ENCODE peak calls at places on chromosome 13, in ten cellular contexts. J, L, N, E, A, D, T, B, K and Z are unnamed samples.

GRCh38 chr13:46396341-46396740 is 9.3 kb upstream of the RUBCNL start:
- DNase-seq in J (no peak), L (no peak), N (no peak), E (no peak), A (no peak), D (no peak), T (no peak), B (no peak), K (no peak), Z (no peak)

GRCh38 chr13:36431204-36432105 is 840 bp upstream of the CCNA1 start:
- DNase-seq in J (no peak), L (no peak), N (peak), E (peak), A (no peak), D (no peak), T (no peak), B (no peak), K (no peak), Z (no peak)

GRCh38 chr13:48723168-48723567 is 69.4 kb downstream of the CYSLTR2 start:
- DNase-seq in J (no peak), L (no peak), N (no peak), E (no peak), A (no peak), D (no peak), T (no peak), B (no peak), K (no peak), Z (no peak)

GRCh38 chr13:77565635-77566034 is 30.1 kb downstream of the SCEL start:
- DNase-seq in J (no peak), L (peak), N (no peak), E (peak), A (no peak), D (peak), T (no peak), B (no peak), K (peak), Z (peak)

GRCh38 chr13:38543561-38543960 is 143.3 kb upstream of the FREM2 start:
- DNase-seq in J (no peak), L (no peak), N (no peak), E (no peak), A (no peak), D (peak), T (no peak), B (no peak), K (no peak), Z (no peak)

GRCh38 chr13:106446011-106446410 is 89.5 kb downstream of the EFNB2 start:
- DNase-seq in J (no peak), L (no peak), N (peak), E (no peak), A (no peak), D (peak), T (no peak), B (no peak), K (no peak), Z (no peak)

GRCh38 chr13:59493436-59493965 is 670.2 kb downstream of the DIAPH3 start:
- DNase-seq in J (no peak), L (no peak), N (no peak), E (no peak), A (no peak), D (no peak), T (no peak), B (no peak), K (no peak), Z (no peak)

GRCh38 chr13:104796581-104796980 is 1730.4 kb upstream of the SLC10A2 start:
- DNase-seq in J (no peak), L (no peak), N (no peak), E (no peak), A (no peak), D (no peak), T (no peak), B (no peak), K (no peak), Z (no peak)

GRCh38 chr13:94711561-94712286 is 621 bp downstream of the SOX21 start:
- DNase-seq in J (no peak), L (no peak), N (peak), E (peak), A (no peak), D (peak), T (no peak), B (peak), K (no peak), Z (no peak)

GRCh38 chr13:59890064-59890463 is 273.7 kb downstream of the DIAPH3 start:
- DNase-seq in J (no peak), L (no peak), N (no peak), E (no peak), A (no peak), D (no peak), T (no peak), B (no peak), K (no peak), Z (no peak)

GRCh38 chr13:98998831-98999634 is 21.2 kb upstream of the DOCK9 start:
- DNase-seq in J (no peak), L (no peak), N (no peak), E (no peak), A (peak), D (peak), T (peak), B (no peak), K (no peak), Z (peak)

GRCh38 chr13:79490846-79491245 is 9.9 kb downstream of the NDFIP2 start:
- DNase-seq in J (no peak), L (no peak), N (no peak), E (no peak), A (no peak), D (no peak), T (no peak), B (no peak), K (no peak), Z (peak)

GRCh38 chr13:99065250-99066015 is 87.6 kb upstream of the DOCK9 start:
- DNase-seq in J (no peak), L (no peak), N (no peak), E (no peak), A (no peak), D (no peak), T (no peak), B (no peak), K (no peak), Z (no peak)

GRCh38 chr13:20566424-20566916 is 487 bp upstream of the IFT88 start:
- DNase-seq in J (no peak), L (no peak), N (no peak), E (peak), A (no peak), D (peak), T (peak), B (no peak), K (peak), Z (peak)

GRCh38 chr13:105918842-105919741 is 616.4 kb downstream of the EFNB2 start:
- DNase-seq in J (no peak), L (no peak), N (peak), E (no peak), A (no peak), D (peak), T (no peak), B (no peak), K (no peak), Z (peak)

GRCh38 chr13:113970810-113971470 is 2.9 kb downstream of the C13orf46 start:
- DNase-seq in J (no peak), L (no peak), N (no peak), E (no peak), A (no peak), D (no peak), T (no peak), B (peak), K (peak), Z (no peak)

GRCh38 chr13:99320693-99321481 is 13.7 kb upstream of the GPR183 start:
- DNase-seq in J (no peak), L (no peak), N (no peak), E (no peak), A (no peak), D (peak), T (no peak), B (no peak), K (no peak), Z (peak)

GRCh38 chr13:96091164-96091931 is 1.4 kb downstream of the HS6ST3 start:
- DNase-seq in J (no peak), L (peak), N (peak), E (no peak), A (no peak), D (no peak), T (no peak), B (no peak), K (peak), Z (no peak)

GRCh38 chr13:72253754-72254153 is 386.8 kb upstream of the DACH1 start:
- DNase-seq in J (no peak), L (no peak), N (no peak), E (no peak), A (no peak), D (no peak), T (no peak), B (no peak), K (no peak), Z (no peak)

GRCh38 chr13:53250272-53250875 is 221.8 kb downstream of the OLFM4 start:
- DNase-seq in J (no peak), L (peak), N (no peak), E (peak), A (no peak), D (peak), T (no peak), B (no peak), K (peak), Z (peak)

GRCh38 chr13:105428816-105429215 is 1106.6 kb downstream of the EFNB2 start:
- DNase-seq in J (no peak), L (no peak), N (no peak), E (no peak), A (no peak), D (peak), T (no peak), B (no peak), K (no peak), Z (no peak)

GRCh38 chr13:36475468-36475867 is 43.2 kb downstream of the CCNA1 start:
- DNase-seq in J (no peak), L (no peak), N (no peak), E (peak), A (no peak), D (peak), T (no peak), B (no peak), K (no peak), Z (no peak)

GRCh38 chr13:33126909-33127607 is 110.8 kb downstream of the KL start:
- DNase-seq in J (no peak), L (no peak), N (no peak), E (no peak), A (no peak), D (no peak), T (no peak), B (no peak), K (no peak), Z (no peak)

GRCh38 chr13:64186503-64186902 is 2770.9 kb upstream of the PCDH20 start:
- DNase-seq in J (no peak), L (no peak), N (no peak), E (no peak), A (no peak), D (no peak), T (no peak), B (no peak), K (no peak), Z (no peak)

GRCh38 chr13:50451609-50452008 is 391.9 kb downstream of the DLEU7 start:
- DNase-seq in J (no peak), L (no peak), N (no peak), E (no peak), A (no peak), D (no peak), T (no peak), B (no peak), K (no peak), Z (no peak)

GRCh38 chr13:51241720-51242119 is 19.5 kb downstream of the FAM124A start:
- DNase-seq in J (no peak), L (no peak), N (no peak), E (no peak), A (no peak), D (no peak), T (no peak), B (no peak), K (no peak), Z (no peak)

GRCh38 chr13:106063591-106064308 is 471.7 kb downstream of the EFNB2 start:
- DNase-seq in J (no peak), L (no peak), N (no peak), E (no peak), A (no peak), D (peak), T (no peak), B (no peak), K (no peak), Z (peak)

GRCh38 chr13:111344471-111345191 is 24.2 kb downstream of the TEX29 start:
- DNase-seq in J (no peak), L (peak), N (peak), E (peak), A (no peak), D (no peak), T (no peak), B (no peak), K (no peak), Z (no peak)

GRCh38 chr13:113152894-113153809 is 5.3 kb upstream of the PROZ start:
- DNase-seq in J (peak), L (no peak), N (peak), E (no peak), A (no peak), D (peak), T (no peak), B (no peak), K (no peak), Z (no peak)

GRCh38 chr13:104949840-104950805 is 1585.3 kb downstream of the EFNB2 start:
- DNase-seq in J (peak), L (no peak), N (no peak), E (no peak), A (no peak), D (no peak), T (no peak), B (no peak), K (no peak), Z (no peak)

GRCh38 chr13:24185591-24186232 is 25.2 kb downstream of the SPATA13 start:
- DNase-seq in J (no peak), L (no peak), N (no peak), E (no peak), A (no peak), D (no peak), T (no peak), B (no peak), K (no peak), Z (no peak)

GRCh38 chr13:38821753-38822551 is 135.1 kb downstream of the FREM2 start:
- DNase-seq in J (no peak), L (no peak), N (peak), E (no peak), A (no peak), D (peak), T (no peak), B (no peak), K (peak), Z (no peak)

GRCh38 chr13:106083620-106084350 is 451.7 kb downstream of the EFNB2 start:
- DNase-seq in J (no peak), L (no peak), N (no peak), E (peak), A (no peak), D (peak), T (no peak), B (no peak), K (peak), Z (peak)